ENCODE peak calls at places on chromosomes 1 and 21, in eight cellular contexts. H is CD14-positive monocyte; Q is MG63; C is EH; E is activated CD4-positive, alpha-beta T cell treated with anti-CD3 and anti-CD28 coated beads for 36 hours; I is stromal cell of bone marrow; L is NCI-H1417; A is GM23248. Y is an unnamed sample.

GRCh38 chr1:157482174-157482573 is 70.1 kb downstream of the FCRL5 start:
- DNase-seq in C (no peak), H (no peak), I (no peak), Q (no peak), A (peak; percentile 52), L (no peak), E (no peak), Y (peak; percentile 16)

GRCh38 chr1:2134604-2135307 is 59.8 kb downstream of the FAAP20 start:
- DNase-seq in H (no peak), Q (no peak), E (no peak), I (no peak), A (no peak), L (no peak), C (no peak), Y (no peak)

GRCh38 chr1:172343246-172344099 is 77.0 kb upstream of the C1orf105 start:
- DNase-seq in L (no peak), C (peak; percentile 91), A (peak; percentile 90), H (no peak), I (peak; percentile 84), E (no peak), Q (peak; percentile 44), Y (peak; percentile 91)

GRCh38 chr1:27858072-27858948 is 14.0 kb upstream of the THEMIS2 start:
- DNase-seq in I (peak; percentile 69), E (peak; percentile 90), A (peak; percentile 88), L (peak; percentile 74), H (peak; percentile 89), Q (peak; percentile 78), C (peak; percentile 84), Y (peak; percentile 86)

GRCh38 chr1:8116892-8117262 is 90.8 kb upstream of the ERRFI1 start:
- DNase-seq in I (peak; percentile 94), L (no peak), Q (peak; percentile 48), E (no peak), C (peak; percentile 89), H (no peak), A (peak; percentile 74), Y (peak; percentile 93)

GRCh38 chr1:217780993-217781392 is 149.8 kb downstream of the SPATA17 start:
- DNase-seq in E (no peak), C (no peak), A (no peak), L (peak; percentile 9), Q (no peak), H (no peak), I (no peak), Y (no peak)

GRCh38 chr1:41423511-41424191 is 60.8 kb downstream of the EDN2 start:
- DNase-seq in H (no peak), E (no peak), I (no peak), Q (no peak), C (no peak), A (no peak), L (no peak), Y (no peak)

GRCh38 chr1:150574260-150575071 is 4.9 kb downstream of the MCL1 start:
- DNase-seq in Q (no peak), E (no peak), L (no peak), I (no peak), H (no peak), A (peak; percentile 37), C (no peak), Y (peak; percentile 31)

GRCh38 chr1:180522204-180522497 is 19.8 kb upstream of the ACBD6 start:
- DNase-seq in Q (no peak), A (no peak), I (no peak), H (no peak), E (no peak), C (peak; percentile 37), L (no peak), Y (no peak)

GRCh38 chr1:167880570-167880969 is 33.4 kb downstream of the ADCY10 start:
- DNase-seq in E (no peak), C (peak; percentile 24), Q (no peak), A (no peak), I (no peak), L (no peak), H (no peak), Y (no peak)

GRCh38 chr1:89706700-89707012 is 73.7 kb downstream of the LRRC8C start:
- DNase-seq in C (no peak), I (no peak), L (no peak), E (no peak), Q (no peak), H (no peak), A (no peak), Y (no peak)

GRCh38 chr1:202586018-202586821 is 124.0 kb downstream of the SYT2 start:
- DNase-seq in A (peak; percentile 62), L (peak; percentile 73), C (peak; percentile 60), H (no peak), E (no peak), I (peak; percentile 33), Q (peak; percentile 47), Y (peak; percentile 66)

GRCh38 chr1:115090547-115090946 is 1.2 kb upstream of the TSPAN2 start:
- DNase-seq in Q (no peak), I (peak; percentile 32), L (no peak), C (peak; percentile 35), H (no peak), A (peak; percentile 81), E (no peak), Y (peak; percentile 86)

GRCh38 chr1:213564215-213564659 is 423.5 kb upstream of the PROX1 start:
- DNase-seq in E (no peak), L (no peak), H (no peak), Q (no peak), I (no peak), C (peak; percentile 2), A (no peak), Y (peak; percentile 4)

GRCh38 chr1:6638226-6638625 is 13.6 kb downstream of the THAP3 start:
- DNase-seq in H (no peak), Q (no peak), E (no peak), C (no peak), A (peak; percentile 82), L (no peak), I (peak; percentile 82), Y (peak; percentile 87)

GRCh38 chr1:212293579-212293978 is 8.4 kb downstream of the PPP2R5A start:
- DNase-seq in L (no peak), E (no peak), H (no peak), C (peak; percentile 24), I (no peak), Q (no peak), A (peak; percentile 48), Y (peak; percentile 24)

GRCh38 chr1:42145190-42145716 is 8.0 kb upstream of the GUCA2B start:
- DNase-seq in E (no peak), L (no peak), I (no peak), Q (no peak), H (no peak), A (no peak), C (no peak), Y (no peak)

GRCh38 chr1:207404849-207405525 is 49.1 kb upstream of the CR2 start:
- DNase-seq in H (no peak), Q (no peak), C (peak; percentile 72), A (peak; percentile 86), I (peak; percentile 47), L (peak; percentile 31), E (no peak), Y (peak; percentile 80)

GRCh38 chr21:39009587-39010225 is 173.5 kb downstream of the PSMG1 start:
- DNase-seq in C (no peak), A (no peak), E (no peak), I (no peak), Q (no peak), H (no peak), L (no peak), Y (no peak)

GRCh38 chr1:235253219-235253640 is 74.7 kb downstream of the ARID4B start:
- DNase-seq in Q (peak; percentile 65), H (no peak), C (peak; percentile 83), L (peak; percentile 36), E (peak; percentile 78), A (peak; percentile 87), I (peak; percentile 59), Y (peak; percentile 78)

GRCh38 chr1:192311281-192311680 is 5.5 kb upstream of the RGS21 start:
- DNase-seq in A (peak; percentile 5), I (peak; percentile 45), E (no peak), L (no peak), C (no peak), Q (no peak), H (no peak), Y (peak; percentile 51)

GRCh38 chr1:177048314-177049069 is 116.0 kb downstream of the ASTN1 start:
- DNase-seq in L (no peak), E (no peak), Q (no peak), C (no peak), A (no peak), H (no peak), I (no peak), Y (no peak)

GRCh38 chr21:45429221-45430164 is 24.5 kb downstream of the COL18A1 start:
- DNase-seq in C (no peak), I (no peak), L (no peak), E (no peak), H (no peak), A (no peak), Q (no peak), Y (no peak)

GRCh38 chr1:2558861-2559260 is 2.7 kb downstream of the TNFRSF14 start:
- DNase-seq in A (no peak), E (no peak), C (no peak), Q (no peak), L (no peak), H (no peak), I (no peak), Y (no peak)

GRCh38 chr1:151612506-151613274 is 840 bp downstream of the SNX27 start:
- DNase-seq in Q (peak; percentile 36), C (peak; percentile 43), E (peak; percentile 48), H (no peak), I (no peak), A (peak; percentile 65), L (no peak), Y (peak; percentile 22)

GRCh38 chr21:38852708-38853107 is 47.0 kb downstream of the ETS2 start:
- DNase-seq in L (no peak), I (no peak), Q (no peak), C (no peak), E (no peak), H (no peak), A (no peak), Y (no peak)

GRCh38 chr1:51653127-51653526 is 36.2 kb downstream of the OSBPL9 start:
- DNase-seq in I (no peak), H (no peak), C (no peak), E (no peak), L (no peak), A (no peak), Q (no peak), Y (no peak)

GRCh38 chr1:16250547-16251251 is 13.7 kb upstream of the CPLANE2 start:
- DNase-seq in H (no peak), L (no peak), Q (no peak), I (no peak), C (peak; percentile 87), E (no peak), A (peak; percentile 63), Y (peak; percentile 33)

GRCh38 chr1:200922406-200922805 is 27.7 kb downstream of the INAVA start:
- DNase-seq in Q (no peak), C (no peak), L (no peak), A (no peak), E (no peak), H (no peak), I (no peak), Y (no peak)

GRCh38 chr1:53473463-53473862 is 14.3 kb downstream of the DMRTB1 start:
- DNase-seq in C (peak; percentile 43), I (no peak), H (no peak), Q (no peak), E (peak; percentile 28), A (peak; percentile 49), L (no peak), Y (peak; percentile 18)

GRCh38 chr1:66728021-66728420 is 24.2 kb upstream of the DYNLT5 start:
- DNase-seq in A (peak; percentile 50), E (no peak), L (no peak), C (peak; percentile 63), Q (no peak), H (no peak), I (no peak), Y (peak; percentile 35)

GRCh38 chr21:37564341-37564923 is 197.9 kb downstream of the DYRK1A start:
- DNase-seq in L (peak; percentile 64), H (peak; percentile 97), C (peak; percentile 99), E (peak; percentile 95), I (peak; percentile 98), Q (peak; percentile 98), A (peak; percentile 99), Y (peak; percentile 99)

GRCh38 chr1:9767964-9768668 is 55.6 kb downstream of the CLSTN1 start:
- DNase-seq in E (peak; percentile 47), L (no peak), H (no peak), Q (no peak), C (no peak), I (no peak), A (no peak), Y (no peak)

GRCh38 chr1:6419803-6420593 is at the start of gene HES2:
- DNase-seq in I (no peak), E (no peak), H (no peak), Q (peak; percentile 49), C (no peak), A (peak; percentile 48), L (peak; percentile 27), Y (no peak)